ENCODE peak calls at places on chromosome 13, in four cellular contexts. X, G, M and I are unnamed samples.

GRCh38 chr13:110231348-110232047 is 75.5 kb downstream of the COL4A1 start:
- DNase-seq in X (no peak), G (no peak), M (no peak), I (no peak)

GRCh38 chr13:25571237-25571636 is 199.5 kb downstream of the ATP8A2 start:
- DNase-seq in X (no peak), G (no peak), M (no peak), I (no peak)

GRCh38 chr13:72304121-72304745 is 423.2 kb downstream of the MZT1 start:
- DNase-seq in X (no peak), G (no peak), M (no peak), I (no peak)

GRCh38 chr13:112668924-112669323 is 20.9 kb upstream of the ATP11A start:
- DNase-seq in X (no peak), G (no peak), M (no peak), I (no peak)

GRCh38 chr13:20526664-20527063 is 1.0 kb upstream of the CRYL1 start:
- DNase-seq in X (no peak), G (no peak), M (no peak), I (no peak)

GRCh38 chr13:44972956-44973581 is 16.2 kb downstream of the NUFIP1 start:
- DNase-seq in X (no peak), G (no peak), M (no peak), I (no peak)

GRCh38 chr13:27522847-27523246 is 72.5 kb upstream of the MTIF3 start:
- DNase-seq in X (no peak), G (no peak), M (no peak), I (no peak)

GRCh38 chr13:73767747-73768315 is 366.4 kb downstream of the KLF12 start:
- DNase-seq in X (no peak), G (no peak), M (peak), I (no peak)

GRCh38 chr13:43776680-43777079 is 10.1 kb downstream of the ENOX1 start:
- DNase-seq in X (no peak), G (no peak), M (no peak), I (no peak)

GRCh38 chr13:61258185-61258584 is 157.5 kb downstream of the PCDH20 start:
- DNase-seq in X (no peak), G (no peak), M (no peak), I (no peak)

GRCh38 chr13:43744630-43745029 is 42.1 kb downstream of the ENOX1 start:
- DNase-seq in X (no peak), G (no peak), M (no peak), I (no peak)

GRCh38 chr13:61286148-61286745 is 129.4 kb downstream of the PCDH20 start:
- DNase-seq in X (no peak), G (no peak), M (no peak), I (no peak)

GRCh38 chr13:73339086-73339485 is 280.3 kb downstream of the KLF5 start:
- DNase-seq in X (no peak), G (no peak), M (no peak), I (no peak)

GRCh38 chr13:92535222-92536006 is 691.2 kb upstream of the GPC6 start:
- DNase-seq in X (no peak), G (no peak), M (no peak), I (no peak)

DNA sequence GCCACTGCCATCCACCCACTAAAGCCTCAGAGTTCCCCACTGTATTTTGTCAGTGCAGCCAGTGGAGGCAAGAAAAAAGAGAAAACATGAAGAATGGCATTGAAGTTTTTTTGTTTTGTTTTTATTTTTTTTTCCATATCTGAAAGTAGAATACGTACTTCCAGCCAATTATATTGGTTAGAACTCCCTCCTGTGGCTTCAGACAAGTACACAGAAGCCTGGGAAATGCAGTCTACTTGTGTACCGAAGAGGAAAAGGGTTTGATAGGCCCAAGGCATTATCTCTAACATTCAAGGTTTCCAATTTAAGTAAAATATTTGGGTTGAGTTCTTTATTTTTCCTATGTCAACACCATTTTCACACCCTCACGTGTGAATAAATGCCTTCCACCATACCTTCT is 696.2 kb upstream of the GPC6 start:
- DNase-seq in X (no peak), G (no peak), M (no peak), I (no peak)
- TF ChIP-seq CTCF in X (peak), G (no peak), M (no peak), I (no peak)

GRCh38 chr13:42039457-42039945 is 8.9 kb upstream of the DGKH start:
- DNase-seq in X (no peak), G (no peak), M (peak), I (peak)
- TF ChIP-seq CTCF in X (no peak), G (no peak), M (no peak), I (no peak)

GRCh38 chr13:98222816-98223215 is 45.7 kb upstream of the RNF113B start:
- DNase-seq in X (peak), G (no peak), M (no peak), I (no peak)

GRCh38 chr13:98223741-98224140 is 46.7 kb upstream of the RNF113B start:
- DNase-seq in X (no peak), G (no peak), M (no peak), I (no peak)

GRCh38 chr13:98226520-98226919 is 49.5 kb upstream of the RNF113B start:
- DNase-seq in X (no peak), G (no peak), M (no peak), I (no peak)

GRCh38 chr13:98225036-98225940 is 48.2 kb upstream of the RNF113B start:
- DNase-seq in X (no peak), G (no peak), M (no peak), I (no peak)

DNA sequence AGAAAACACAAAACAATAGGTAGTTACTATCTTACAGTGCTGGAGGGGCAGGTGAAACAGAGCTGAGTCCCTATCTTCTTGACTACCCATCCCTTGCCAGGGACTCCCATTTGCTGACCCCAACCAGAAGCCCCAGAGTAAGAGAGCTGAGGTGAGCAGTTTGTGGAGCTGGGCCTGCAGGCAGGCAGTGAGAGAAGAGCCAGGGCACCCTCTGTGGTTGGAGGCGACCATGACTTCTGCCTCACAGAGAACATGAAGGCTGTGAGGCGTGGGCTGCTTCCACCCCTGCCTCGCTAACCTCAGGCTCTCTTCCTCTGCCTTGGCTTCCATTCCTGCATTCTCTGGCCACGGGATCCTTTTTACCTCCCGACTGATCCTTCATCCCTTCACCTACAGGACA is 47.5 kb upstream of the RNF113B start:
- DNase-seq in X (no peak), G (no peak), M (no peak), I (no peak)
- TF ChIP-seq CTCF in X (no peak), G (no peak), M (no peak), I (no peak)

DNA sequence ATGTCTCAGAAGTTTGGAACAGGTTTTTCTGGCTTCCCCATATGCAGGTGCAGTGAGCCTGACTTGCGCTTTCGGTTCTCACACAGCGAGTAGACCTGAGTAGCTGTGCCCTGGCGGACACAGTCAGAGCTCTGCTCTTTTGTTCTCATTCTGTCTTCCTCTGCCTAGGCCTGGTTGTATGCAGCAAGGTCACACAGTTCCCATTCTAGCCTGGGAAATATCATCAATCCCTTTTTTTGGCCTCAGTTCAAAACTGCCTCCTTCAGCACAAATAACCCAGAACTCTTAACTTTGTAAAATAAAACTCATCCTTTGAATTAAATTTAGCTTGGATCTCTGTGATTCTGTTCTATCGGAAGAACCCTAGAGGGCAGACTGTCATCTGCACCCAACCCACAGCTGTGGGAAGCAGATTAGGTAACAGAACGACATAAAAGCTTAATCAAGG is 10.2 kb downstream of the OXGR1 start:
- DNase-seq in X (peak), G (no peak), M (peak), I (peak)
- TF ChIP-seq CTCF in X (peak), G (no peak), M (no peak), I (no peak)

GRCh38 chr13:32905864-32906180 is 110.4 kb upstream of the KL start:
- DNase-seq in X (no peak), G (no peak), M (no peak), I (no peak)

GRCh38 chr13:32910530-32910929 is 105.7 kb upstream of the KL start:
- DNase-seq in X (no peak), G (no peak), M (no peak), I (no peak)

GRCh38 chr13:32917504-32917903 is 98.7 kb upstream of the KL start:
- DNase-seq in X (no peak), G (no peak), M (no peak), I (no peak)

GRCh38 chr13:32914686-32915085 is 101.5 kb upstream of the KL start:
- DNase-seq in X (no peak), G (no peak), M (no peak), I (no peak)

GRCh38 chr13:32911506-32911905 is 104.7 kb upstream of the KL start:
- DNase-seq in X (no peak), G (peak), M (peak), I (peak)
- TF ChIP-seq CTCF in X (peak), G (peak), M (peak), I (peak)

GRCh38 chr13:38042771-38043170 is 173.2 kb upstream of the TRPC4 start:
- DNase-seq in X (no peak), G (no peak), M (no peak), I (no peak)

GRCh38 chr13:38044067-38044466 is 174.5 kb upstream of the TRPC4 start:
- DNase-seq in X (no peak), G (no peak), M (no peak), I (no peak)

GRCh38 chr13:38046049-38046376 is 176.4 kb upstream of the TRPC4 start:
- DNase-seq in X (no peak), G (no peak), M (no peak), I (no peak)

GRCh38 chr13:38045278-38046048 is 175.9 kb upstream of the TRPC4 start:
- DNase-seq in X (no peak), G (no peak), M (no peak), I (no peak)
- TF ChIP-seq CTCF in X (peak), G (peak), M (no peak), I (peak)